ENCODE peak calls at places on chromosomes 6 and 20, in four cellular contexts. J is transverse colon, Y is psoas muscle, R is body of pancreas. U is an unnamed sample. For H3K9me3, the result is how much of the 10 kb centered on the place peaks cover.

GRCh38 chr6:65110031-65110430 is 597.0 kb downstream of the EYS start:
- DNase-seq in J (no peak), Y (no peak), R (no peak), U (no peak)

GRCh38 chr6:89834884-89835792 is 5.5 kb downstream of the CASP8AP2 start:
- DNase-seq in J (no peak), Y (no peak), R (no peak), U (no peak)

GRCh38 chr6:125307150-125307838 is 5.5 kb upstream of the HDDC2 start:
- DNase-seq in J (no peak), Y (no peak), R (no peak), U (no peak)

GRCh38 chr6:134288538-134289203 is 29.2 kb downstream of the SGK1 start:
- DNase-seq in J (no peak), Y (no peak), R (peak), U (no peak)

GRCh38 chr6:127550403-127550802 is 26.6 kb upstream of the C6orf58 start:
- DNase-seq in J (no peak), Y (no peak), R (no peak), U (no peak)

GRCh38 chr6:30007132-30007764 is 53.8 kb upstream of the POLR1H start:
- DNase-seq in J (peak), Y (peak), R (peak), U (peak)

GRCh38 chr6:4115741-4116140 is 19.6 kb downstream of the ECI2 start:
- DNase-seq in J (no peak), Y (no peak), R (no peak), U (no peak)

GRCh38 chr6:134683783-134684765 is 265.8 kb downstream of the ALDH8A1 start:
- DNase-seq in J (no peak), Y (no peak), R (no peak), U (no peak)

GRCh38 chr20:7608246-7608645 is 332.0 kb downstream of the HAO1 start:
- DNase-seq in J (no peak), Y (no peak), R (no peak), U (no peak)

GRCh38 chr6:27593200-27593818 is 120.4 kb upstream of the ZNF184 start:
- DNase-seq in J (no peak), Y (no peak), R (no peak), U (no peak)
- H3K27ac ChIP-seq in J (no peak), Y (no peak), R (no peak), U (no peak)

GRCh38 chr20:24938498-24938897 is 10.6 kb upstream of the CST7 start:
- DNase-seq in J (no peak), Y (no peak), R (no peak), U (no peak)

GRCh38 chr20:24935140-24935539 is 13.9 kb upstream of the CST7 start:
- DNase-seq in J (no peak), Y (no peak), R (no peak), U (no peak)

GRCh38 chr20:24935786-24936525 is 13.1 kb upstream of the CST7 start:
- DNase-seq in J (no peak), Y (no peak), R (no peak), U (no peak)

GRCh38 chr20:24936526-24937407 is 12.3 kb upstream of the CST7 start:
- DNase-seq in J (no peak), Y (no peak), R (no peak), U (no peak)

DNA sequence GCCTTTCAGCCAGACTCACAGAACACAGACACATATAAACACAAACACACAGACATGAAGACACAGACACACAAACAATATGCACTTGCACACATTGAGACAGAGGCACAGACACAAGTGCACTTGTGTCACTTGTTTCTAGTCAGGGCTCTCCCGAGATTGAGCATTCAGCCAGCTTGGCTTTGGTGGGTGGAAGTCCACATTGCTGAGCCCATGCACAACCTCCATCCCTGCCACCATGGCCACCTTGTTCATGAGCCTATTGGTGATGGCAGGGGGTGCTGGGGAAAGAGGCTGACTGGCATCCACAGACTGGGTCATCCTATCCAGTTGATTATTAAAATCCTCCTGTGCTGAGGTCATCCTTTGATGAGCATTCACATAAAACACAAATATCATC is 11.5 kb upstream of the CST7 start:
- DNase-seq in J (no peak), Y (no peak), R (no peak), U (no peak)
- H3K9me3 ChIP-seq in J (under half), Y (under half), R (under half), U (under half)

GRCh38 chr6:148470606-148471299 is 128.1 kb downstream of the SASH1 start:
- DNase-seq in J (no peak), Y (no peak), R (no peak), U (no peak)
- H3K27ac ChIP-seq in J (no peak), Y (no peak), R (no peak), U (peak)

GRCh38 chr20:51298141-51298540 is 244.4 kb downstream of the NFATC2 start:
- DNase-seq in J (no peak), Y (no peak), R (no peak), U (no peak)

GRCh38 chr20:51300104-51300503 is 242.4 kb downstream of the NFATC2 start:
- DNase-seq in J (no peak), Y (no peak), R (no peak), U (no peak)

GRCh38 chr20:51303731-51304670 is 238.5 kb downstream of the NFATC2 start:
- DNase-seq in J (no peak), Y (no peak), R (no peak), U (no peak)

GRCh38 chr20:51299413-51299812 is 243.1 kb downstream of the NFATC2 start:
- DNase-seq in J (no peak), Y (no peak), R (no peak), U (no peak)

GRCh38 chr20:51301026-51301425 is 241.5 kb downstream of the NFATC2 start:
- DNase-seq in J (no peak), Y (no peak), R (no peak), U (no peak)
- H3K9me3 ChIP-seq in J (under half), Y (under half), R (under half), U (under half)

GRCh38 chr6:327538-328183 is 35.4 kb downstream of the DUSP22 start:
- DNase-seq in J (no peak), Y (no peak), R (no peak), U (no peak)
- H3K27ac ChIP-seq in J (peak), Y (no peak), R (no peak), U (no peak)

DNA sequence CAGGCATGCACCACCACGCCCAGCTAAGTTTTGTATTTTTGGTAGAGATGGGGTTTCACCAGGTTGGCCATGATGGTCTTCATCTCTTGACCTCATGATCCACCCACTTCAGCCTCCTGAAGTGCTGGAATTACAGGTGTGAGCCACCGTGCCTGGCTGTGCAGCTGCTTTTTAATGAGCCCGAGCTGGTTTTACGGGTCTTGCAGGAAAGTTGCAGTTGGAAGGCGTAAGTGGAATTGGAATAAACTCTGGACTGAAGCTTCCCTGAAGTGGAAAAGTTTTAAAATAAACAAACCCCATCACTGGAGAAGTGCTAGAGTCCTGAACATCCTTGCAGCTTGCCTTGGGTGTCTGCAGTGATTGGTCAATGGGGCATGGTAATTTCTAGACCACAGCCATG is 40.4 kb downstream of the KIF25 start:
- DNase-seq in J (no peak), Y (no peak), R (no peak), U (no peak)
- H3K9me3 ChIP-seq in J (under half), Y (under half), R (under half), U (under half)

GRCh38 chr6:131776986-131777385 is 30.8 kb upstream of the ENPP1 start:
- DNase-seq in J (peak), Y (no peak), R (no peak), U (no peak)
- H3K27ac ChIP-seq in J (no peak), Y (no peak), R (no peak), U (no peak)